ENCODE peak calls at places on chromosome 1, in ten cellular contexts. R is activated T-helper 1 cell treated with anti-CD3 and anti-CD28 coated beads, Interleukin-12 subunit alpha, Interleukin-12 subunit beta, Interleukin-2, Interleukin-4 antibody, amounts not matched to agents 30 ng/mL and 10 ng/mL and 1 ng/mL, durations not matched to agents 14 hours and 24 hours and 36 hours; Z is heart right ventricle; U is caudate nucleus; Q is CD8-positive, alpha-beta T cell; P is NCI-H1105 treated with DMSO at 0.1 percent for 48 hours; J is upper lobe of left lung; M is T follicular helper cell; K is amniotic stem cell; O is progenitor cell of endocrine pancreas. S is an unnamed sample.

GRCh38 chr1:38872401-38873026 is 634 bp downstream of the MYCBP start:
- DNase-seq in R (no peak), Z (no peak), U (no peak), Q (peak; percentile 29), P (peak; percentile 12), J (peak; percentile 26), M (no peak), K (no peak), O (no peak), S (no peak)

GRCh38 chr1:41666991-41667631 is 182.6 kb upstream of the EDN2 start:
- DNase-seq in R (peak; percentile 76), Z (no peak), U (no peak), Q (peak; percentile 56), P (no peak), J (no peak), M (peak; percentile 22), K (no peak), O (no peak), S (peak; percentile 7)

GRCh38 chr1:43464840-43465693 is 11.3 kb upstream of the HYI start:
- DNase-seq in R (no peak), Z (no peak), U (no peak), Q (no peak), P (no peak), J (no peak), M (no peak), K (no peak), O (no peak), S (no peak)

GRCh38 chr1:168636642-168637111 is 60.3 kb downstream of the XCL1 start:
- DNase-seq in R (no peak), Z (no peak), U (no peak), Q (no peak), P (no peak), J (peak; percentile 71), M (no peak), K (no peak), O (no peak), S (no peak)

GRCh38 chr1:67463298-67463960 is 33.2 kb upstream of the SERBP1 start:
- DNase-seq in R (no peak), Z (no peak), U (no peak), Q (no peak), P (peak; percentile 98), J (no peak), M (no peak), K (no peak), O (no peak), S (no peak)

GRCh38 chr1:224312025-224312424 is 17.9 kb downstream of the NVL start:
- DNase-seq in R (no peak), Z (no peak), U (no peak), Q (no peak), P (no peak), J (no peak), M (no peak), K (no peak), O (no peak), S (no peak)

GRCh38 chr1:27445177-27445936 is 44.6 kb downstream of the WASF2 start:
- DNase-seq in R (no peak), Z (no peak), U (no peak), Q (no peak), P (no peak), J (no peak), M (no peak), K (no peak), O (no peak), S (no peak)

GRCh38 chr1:76832521-76832920 is 34.8 kb upstream of the ST6GALNAC5 start:
- DNase-seq in R (no peak), Z (no peak), U (no peak), Q (no peak), P (no peak), J (no peak), M (no peak), K (no peak), O (no peak), S (no peak)

GRCh38 chr1:201376464-201377374 is 761 bp downstream of the TNNT2 start:
- DNase-seq in R (no peak), Z (no peak), U (no peak), Q (no peak), P (no peak), J (no peak), M (no peak), K (peak; percentile 4), O (peak; percentile 49), S (no peak)

GRCh38 chr1:114320586-114320985 is 166.9 kb upstream of the SYT6 start:
- DNase-seq in R (no peak), Z (no peak), U (no peak), Q (no peak), P (no peak), J (no peak), M (no peak), K (peak; percentile 51), O (no peak), S (no peak)

GRCh38 chr1:170617595-170618215 is 46.2 kb upstream of the PRRX1 start:
- DNase-seq in R (no peak), Z (no peak), U (no peak), Q (no peak), P (no peak), J (no peak), M (no peak), K (no peak), O (no peak), S (no peak)

GRCh38 chr1:240888039-240888786 is 276.3 kb upstream of the GREM2 start:
- DNase-seq in R (no peak), Z (no peak), U (no peak), Q (no peak), P (peak; percentile 55), J (peak; percentile 26), M (no peak), K (no peak), O (peak; percentile 62), S (no peak)

GRCh38 chr1:247376659-247377058 is 39.3 kb upstream of the NLRP3 start:
- DNase-seq in R (no peak), Z (no peak), U (no peak), Q (no peak), P (no peak), J (no peak), M (no peak), K (no peak), O (no peak), S (no peak)

GRCh38 chr1:2980849-2981248 is 40.4 kb upstream of the ACTRT2 start:
- DNase-seq in R (no peak), Z (no peak), U (no peak), Q (no peak), P (no peak), J (peak; percentile 2), M (no peak), K (no peak), O (no peak), S (no peak)

GRCh38 chr1:215543191-215543606 is 23.9 kb upstream of the KCTD3 start:
- DNase-seq in R (no peak), Z (no peak), U (no peak), Q (no peak), P (no peak), J (no peak), M (no peak), K (no peak), O (no peak), S (no peak)

GRCh38 chr1:214537219-214537618 is 14.2 kb downstream of the PTPN14 start:
- DNase-seq in R (no peak), Z (no peak), U (no peak), Q (no peak), P (peak; percentile 70), J (no peak), M (no peak), K (no peak), O (no peak), S (no peak)

GRCh38 chr1:177790566-177790965 is 179.3 kb downstream of the SEC16B start:
- DNase-seq in R (no peak), Z (no peak), U (no peak), Q (no peak), P (no peak), J (no peak), M (no peak), K (no peak), O (no peak), S (no peak)

GRCh38 chr1:24206516-24207394 is 19.7 kb upstream of the IFNLR1 start:
- DNase-seq in R (no peak), Z (no peak), U (no peak), Q (no peak), P (no peak), J (no peak), M (no peak), K (no peak), O (no peak), S (no peak)

GRCh38 chr1:206925116-206925736 is 3.5 kb upstream of the FCMR start:
- DNase-seq in R (peak; percentile 36), Z (peak; percentile 18), U (no peak), Q (peak; percentile 70), P (no peak), J (peak; percentile 75), M (peak; percentile 28), K (no peak), O (no peak), S (peak; percentile 29)